ENCODE peak calls at places on chromosomes 11 and 22, in nine cellular contexts. W is dorsolateral prefrontal cortex; B is AG10803; G is left cardiac atrium; P is activated naive CD8-positive, alpha-beta T cell treated with anti-CD3 and anti-CD28 coated beads, Interleukin-2, amount 50 U/mL, for 16 hours; Q is pancreas; A is stimulated activated CD4-positive, alpha-beta T cell treated with anti-CD3 and anti-CD28 coated beads, Interleukin-12 subunit alpha, Interleukin-12 subunit beta, amount 100 ng/mL, for 4 hours; Z is stimulated activated effector memory CD8-positive, alpha-beta T cell treated with anti-CD3 and anti-CD28 coated beads, Interleukin-12 subunit alpha, Interleukin-12 subunit beta, amount 100 ng/mL, for 72 hours; H is osteoblast. U is an unnamed sample.

GRCh38 chr11:46361283-46362145 is 14.3 kb downstream of the DGKZ start:
- DNase-seq in W (peak), B (peak), G (peak), P (no peak), Q (peak), A (peak), Z (peak), H (peak), U (no peak)

GRCh38 chr22:38298312-38299000 is 18.8 kb downstream of the CSNK1E start:
- DNase-seq in W (no peak), B (peak), G (no peak), P (no peak), Q (peak), A (peak), Z (peak), H (peak), U (no peak)

GRCh38 chr22:28855355-28856094 is 27.8 kb upstream of the ZNRF3 start:
- DNase-seq in W (no peak), B (peak), G (no peak), P (peak), Q (no peak), A (peak), Z (peak), H (peak), U (peak)

GRCh38 chr11:122157540-122158173 is 41.6 kb upstream of the BLID start:
- DNase-seq in W (no peak), B (no peak), G (no peak), P (no peak), Q (no peak), A (no peak), Z (no peak), H (no peak), U (no peak)

GRCh38 chr22:32904044-32904443 is 102.5 kb downstream of the TIMP3 start:
- DNase-seq in W (peak), B (peak), G (no peak), P (no peak), Q (no peak), A (no peak), Z (no peak), H (peak), U (no peak)

GRCh38 chr11:134592391-134592990 is 180.4 kb upstream of the B3GAT1 start:
- DNase-seq in W (no peak), B (no peak), G (no peak), P (no peak), Q (no peak), A (peak), Z (peak), H (no peak), U (peak)

GRCh38 chr11:127926721-127927120 is 660.6 kb downstream of the ETS1 start:
- DNase-seq in W (no peak), B (no peak), G (no peak), P (no peak), Q (peak), A (no peak), Z (no peak), H (no peak), U (no peak)

GRCh38 chr11:1750481-1750839 is at the start of gene IFITM10:
- DNase-seq in W (no peak), B (no peak), G (peak), P (no peak), Q (no peak), A (no peak), Z (no peak), H (peak), U (no peak)

GRCh38 chr11:127493330-127493729 is 492.8 kb upstream of the KIRREL3 start:
- DNase-seq in W (no peak), B (peak), G (no peak), P (no peak), Q (no peak), A (no peak), Z (no peak), H (no peak), U (no peak)

GRCh38 chr22:44617828-44618227 is 84.2 kb upstream of the PRR5 start:
- DNase-seq in W (no peak), B (no peak), G (no peak), P (no peak), Q (no peak), A (no peak), Z (no peak), H (no peak), U (no peak)

GRCh38 chr11:19458721-19459120 is 218.0 kb upstream of the E2F8 start:
- DNase-seq in W (no peak), B (no peak), G (no peak), P (no peak), Q (no peak), A (no peak), Z (no peak), H (no peak), U (no peak)

GRCh38 chr22:43168416-43169309 is 17.3 kb downstream of the TSPO start:
- DNase-seq in W (no peak), B (peak), G (no peak), P (no peak), Q (peak), A (no peak), Z (no peak), H (peak), U (no peak)

GRCh38 chr22:17443413-17444203 is 74.3 kb downstream of the CECR2 start:
- DNase-seq in W (no peak), B (no peak), G (no peak), P (no peak), Q (no peak), A (no peak), Z (no peak), H (no peak), U (no peak)

GRCh38 chr11:45812581-45813548 is 7.9 kb downstream of the SLC35C1 start:
- DNase-seq in W (no peak), B (no peak), G (no peak), P (no peak), Q (no peak), A (no peak), Z (no peak), H (peak), U (no peak)

GRCh38 chr11:133339495-133340140 is 192.7 kb downstream of the OPCML start:
- DNase-seq in W (no peak), B (no peak), G (no peak), P (no peak), Q (no peak), A (no peak), Z (no peak), H (no peak), U (no peak)

GRCh38 chr11:9138612-9139579 is 47.5 kb upstream of the SCUBE2 start:
- DNase-seq in W (no peak), B (peak), G (no peak), P (no peak), Q (no peak), A (no peak), Z (no peak), H (peak), U (peak)

GRCh38 chr22:37906364-37907008 is 389 bp downstream of the MICALL1 start:
- DNase-seq in W (no peak), B (no peak), G (peak), P (no peak), Q (peak), A (peak), Z (peak), H (peak), U (no peak)

GRCh38 chr11:61742391-61742790 is 10.0 kb upstream of the MYRF start:
- DNase-seq in W (no peak), B (no peak), G (no peak), P (no peak), Q (no peak), A (no peak), Z (no peak), H (no peak), U (no peak)

GRCh38 chr11:2453436-2453835 is 8.6 kb downstream of the KCNQ1 start:
- DNase-seq in W (no peak), B (no peak), G (no peak), P (no peak), Q (peak), A (no peak), Z (no peak), H (peak), U (no peak)

GRCh38 chr11:84870486-84870885 is 756.7 kb downstream of the DLG2 start:
- DNase-seq in W (no peak), B (no peak), G (no peak), P (no peak), Q (no peak), A (no peak), Z (no peak), H (no peak), U (no peak)

GRCh38 chr11:68545796-68546195 is 85.2 kb downstream of the PPP6R3 start:
- DNase-seq in W (no peak), B (no peak), G (no peak), P (no peak), Q (no peak), A (no peak), Z (no peak), H (no peak), U (peak)

GRCh38 chr22:18088825-18089568 is 11.2 kb downstream of the PEX26 start:
- DNase-seq in W (no peak), B (no peak), G (no peak), P (no peak), Q (no peak), A (no peak), Z (no peak), H (no peak), U (no peak)

GRCh38 chr11:57681168-57681567 is 13.3 kb downstream of the ZDHHC5 start:
- DNase-seq in W (no peak), B (no peak), G (no peak), P (no peak), Q (no peak), A (no peak), Z (no peak), H (no peak), U (no peak)

GRCh38 chr11:116267146-116267545 is 505.6 kb downstream of the BUD13 start:
- DNase-seq in W (no peak), B (no peak), G (no peak), P (no peak), Q (no peak), A (no peak), Z (no peak), H (no peak), U (no peak)

GRCh38 chr11:67117667-67118058 is 1.4 kb upstream of the KDM2A start:
- DNase-seq in W (peak), B (peak), G (peak), P (no peak), Q (peak), A (peak), Z (peak), H (peak), U (no peak)

GRCh38 chr22:33579448-33580093 is 340.7 kb downstream of the LARGE1 start:
- DNase-seq in W (peak), B (peak), G (peak), P (no peak), Q (peak), A (no peak), Z (peak), H (peak), U (peak)

GRCh38 chr11:134033696-134034491 is 35.0 kb upstream of the JAM3 start:
- DNase-seq in W (peak), B (peak), G (peak), P (peak), Q (peak), A (peak), Z (peak), H (peak), U (peak)

GRCh38 chr11:63710476-63711217 is 29.3 kb downstream of the RTN3 start:
- DNase-seq in W (no peak), B (peak), G (no peak), P (no peak), Q (no peak), A (no peak), Z (no peak), H (peak), U (no peak)

GRCh38 chr22:27137809-27138400 is 480.5 kb downstream of the MIAT start:
- DNase-seq in W (no peak), B (no peak), G (no peak), P (no peak), Q (no peak), A (no peak), Z (no peak), H (peak), U (no peak)

GRCh38 chr11:85663080-85663729 is 1.7 kb downstream of the CREBZF start:
- DNase-seq in W (no peak), B (no peak), G (no peak), P (no peak), Q (no peak), A (no peak), Z (no peak), H (peak), U (no peak)

GRCh38 chr11:95074806-95075563 is 8.3 kb downstream of the SRSF8 start:
- DNase-seq in W (no peak), B (no peak), G (peak), P (no peak), Q (no peak), A (no peak), Z (peak), H (no peak), U (no peak)

GRCh38 chr11:35321111-35321510 is 98.2 kb downstream of the SLC1A2 start:
- DNase-seq in W (no peak), B (no peak), G (no peak), P (no peak), Q (no peak), A (no peak), Z (no peak), H (no peak), U (no peak)

GRCh38 chr11:119774180-119774763 is 45.3 kb upstream of the NECTIN1 start:
- DNase-seq in W (no peak), B (no peak), G (no peak), P (no peak), Q (no peak), A (no peak), Z (no peak), H (no peak), U (no peak)

GRCh38 chr11:130422251-130422995 is 6.0 kb downstream of the ADAMTS8 start:
- DNase-seq in W (no peak), B (no peak), G (no peak), P (no peak), Q (no peak), A (no peak), Z (no peak), H (no peak), U (no peak)

GRCh38 chr11:76769645-76770586 is 13.2 kb upstream of the TSKU start:
- DNase-seq in W (no peak), B (peak), G (no peak), P (no peak), Q (no peak), A (no peak), Z (no peak), H (no peak), U (no peak)

GRCh38 chr11:120209750-120210650 is 832 bp upstream of the OAF start:
- DNase-seq in W (no peak), B (no peak), G (no peak), P (no peak), Q (no peak), A (no peak), Z (no peak), H (peak), U (no peak)

GRCh38 chr22:37484115-37485005 is 1.8 kb downstream of the MFNG start:
- DNase-seq in W (peak), B (no peak), G (peak), P (peak), Q (peak), A (peak), Z (peak), H (peak), U (peak)